ENCODE peak calls at places on chromosomes 4 and X, in ten cellular contexts. C, L, V, O, A, Z, E, D, B and P are unnamed samples.

GRCh38 chr4:8123389-8123788 is 35.2 kb downstream of the ABLIM2 start:
- DNase-seq in O (no peak), C (no peak), B (no peak), E (no peak), D (no peak), Z (no peak), V (no peak), A (no peak), L (peak; percentile 75), P (no peak)

GRCh38 chr4:145619639-145619996 is 433 bp downstream of the MMAA start:
- DNase-seq in L (peak; percentile 29), D (no peak), O (peak; percentile 45), Z (peak; percentile 28), B (no peak), C (peak; percentile 77), E (peak; percentile 63), V (peak; percentile 81), A (no peak), P (peak; percentile 82)

GRCh38 chr4:71732706-71733105 is 51.2 kb downstream of the GC start:
- DNase-seq in D (peak; percentile 14), V (peak; percentile 13), C (no peak), L (peak; percentile 2), E (no peak), Z (no peak), O (no peak), A (no peak), B (no peak), P (no peak)

GRCh38 chr4:134518574-134519217 is 317.1 kb upstream of the PABPC4L start:
- DNase-seq in O (no peak), A (no peak), Z (no peak), V (no peak), D (no peak), B (no peak), L (no peak), E (no peak), C (no peak), P (no peak)

GRCh38 chr4:84804126-84804525 is 162.4 kb downstream of the WDFY3 start:
- DNase-seq in Z (no peak), B (no peak), D (no peak), A (no peak), E (no peak), C (no peak), O (no peak), L (no peak), V (no peak), P (no peak)

GRCh38 chr4:123871351-123871750 is 474.8 kb downstream of the SPRY1 start:
- DNase-seq in A (no peak), Z (no peak), E (no peak), V (no peak), O (no peak), C (no peak), B (no peak), D (no peak), L (no peak), P (no peak)

GRCh38 chr4:82104578-82104977 is 269.2 kb downstream of the HNRNPD start:
- DNase-seq in B (no peak), A (no peak), O (no peak), Z (no peak), V (no peak), L (no peak), D (no peak), E (no peak), C (no peak), P (no peak)

GRCh38 chr4:154082760-154083530 is 294.1 kb upstream of the SFRP2 start:
- DNase-seq in D (no peak), B (peak; percentile 57), O (no peak), E (no peak), A (no peak), V (no peak), Z (no peak), C (no peak), L (peak; percentile 12), P (no peak)

GRCh38 chr4:2135083-2135482 is 76.0 kb downstream of the NAT8L start:
- DNase-seq in C (no peak), B (no peak), E (no peak), O (no peak), V (no peak), A (no peak), Z (peak; percentile 28), L (peak; percentile 49), D (peak; percentile 39), P (peak; percentile 15)

GRCh38 chr4:10656988-10657387 is 27.6 kb downstream of the CLNK start:
- DNase-seq in C (no peak), L (no peak), Z (no peak), V (no peak), D (peak; percentile 57), O (no peak), A (no peak), E (no peak), B (no peak), P (no peak)

GRCh38 chr4:92714640-92715039 is 410.9 kb downstream of the GRID2 start:
- DNase-seq in L (no peak), E (no peak), B (no peak), C (no peak), O (no peak), D (no peak), Z (no peak), A (no peak), V (no peak), P (no peak)
- TF ChIP-seq POLR2AphosphoS5 in L (no peak), E (no peak), B (no peak), C (no peak), O (no peak), D (no peak), Z (no peak), A (no peak), V (no peak), P (no peak)

DNA sequence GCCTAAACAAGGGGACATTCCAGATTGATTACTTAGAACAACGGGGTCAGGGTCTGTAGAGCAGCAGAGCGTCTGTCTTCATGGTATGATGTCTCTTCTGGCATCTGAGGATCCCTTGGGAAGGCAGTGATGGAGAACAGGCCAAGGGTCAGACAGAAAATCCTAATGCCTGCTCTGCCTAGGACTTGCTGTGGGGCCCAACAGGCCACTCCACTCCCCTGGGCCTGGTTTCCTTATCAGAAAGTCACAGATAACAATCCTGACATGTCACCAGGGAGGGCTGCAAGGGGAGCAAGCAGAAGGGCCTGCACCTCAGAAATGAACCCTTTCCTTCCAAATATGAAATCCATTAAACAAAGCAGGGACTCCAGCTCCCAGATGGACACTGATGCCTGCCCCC is 21.4 kb upstream of the ARHGAP6 start:
- DNase-seq in A (no peak), Z (no peak), V (no peak), E (no peak), C (no peak), L (peak; percentile 40), O (no peak), D (no peak), B (no peak), P (no peak)
- H3K4me3 ChIP-seq in A (no peak overlapping the region), Z (no peak overlapping the region), V (no peak overlapping the region), E (no peak overlapping the region), C (no peak overlapping the region), L (no peak overlapping the region), O (no peak overlapping the region), D (no peak overlapping the region), B (no peak overlapping the region), P (no peak overlapping the region)

GRCh38 chrX:11750051-11750450 is 8.0 kb upstream of the MSL3 start:
- DNase-seq in C (no peak), V (no peak), O (no peak), Z (no peak), D (no peak), L (no peak), B (no peak), E (no peak), A (no peak), P (no peak)
- H3K27me3 ChIP-seq in C (no peaks in the 10 kb centered on the region), V (peaks cover 2% of the 10 kb centered on the region), O (no peaks in the 10 kb centered on the region), Z (no peaks in the 10 kb centered on the region), D (peaks cover 11% of the 10 kb centered on the region), L (peaks cover 18% of the 10 kb centered on the region), B (no peaks in the 10 kb centered on the region), E (no peaks in the 10 kb centered on the region), A (no peaks in the 10 kb centered on the region), P (no peaks in the 10 kb centered on the region)

GRCh38 chr4:128648021-128648420 is 161.5 kb upstream of the JADE1 start:
- DNase-seq in A (no peak), O (no peak), Z (no peak), B (peak; percentile 37), C (no peak), V (no peak), D (no peak), L (no peak), E (no peak), P (no peak)
- TF ChIP-seq POLR2AphosphoS5 in A (no peak), O (no peak), Z (no peak), B (no peak), C (no peak), V (no peak), D (no peak), L (no peak), E (no peak), P (no peak)

GRCh38 chr4:155207534-155208257 is 740 bp upstream of the NPY2R start:
- DNase-seq in O (no peak), L (peak; percentile 47), D (peak; percentile 26), V (no peak), Z (no peak), E (no peak), C (no peak), A (no peak), B (peak; percentile 52), P (peak; percentile 7)
- H3K4me3 ChIP-seq in O (no peak overlapping the region), L (no peak overlapping the region), D (peak overlapping the region; percentile 61), V (no peak overlapping the region), Z (no peak overlapping the region), E (peak overlapping the region; percentile 34), C (peak overlapping the region; percentile 39), A (peak overlapping the region; percentile 11), B (peak overlapping the region; percentile 73), P (peak overlapping the region; percentile 22)

DNA sequence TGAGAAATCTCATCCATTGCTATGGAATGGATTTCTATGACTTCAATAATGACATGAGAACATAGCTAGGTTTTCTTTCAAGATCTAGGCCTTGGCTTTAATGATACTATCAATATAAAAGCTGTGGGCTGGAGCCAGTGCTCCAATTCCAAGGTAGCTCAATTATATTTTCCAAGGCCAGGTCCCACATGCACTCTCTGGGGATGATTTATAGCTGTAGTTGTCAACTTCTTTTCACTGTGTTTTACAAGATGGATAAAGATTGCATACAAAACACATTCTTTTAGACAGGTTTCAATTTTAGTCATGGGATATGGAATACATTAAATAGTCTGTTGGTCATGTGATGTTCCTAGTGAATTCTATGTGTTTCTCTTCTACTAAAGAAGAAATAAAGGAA is 156.7 kb downstream of the DCAF12L1 start:
- DNase-seq in V (no peak), D (no peak), B (no peak), L (no peak), E (no peak), A (no peak), O (no peak), C (no peak), Z (no peak), P (no peak)
- H3K27me3 ChIP-seq in V (no peaks in the 10 kb centered on the region), D (no peaks in the 10 kb centered on the region), B (no peaks in the 10 kb centered on the region), L (no peaks in the 10 kb centered on the region), E (no peaks in the 10 kb centered on the region), A (no peaks in the 10 kb centered on the region), O (no peaks in the 10 kb centered on the region), C (no peaks in the 10 kb centered on the region), Z (no peaks in the 10 kb centered on the region), P (no peaks in the 10 kb centered on the region)